ENCODE peak calls at places on chromosomes 1 and 21, in seven cellular contexts. Q, C, M, I, D, R and P are unnamed samples.

GRCh38 chr1:214516434-214517326 is 34.7 kb downstream of the PTPN14 start:
- DNase-seq in Q (peak), C (no peak), M (no peak), I (no peak), D (no peak), R (no peak), P (no peak)

GRCh38 chr1:9753121-9753531 is 70.6 kb downstream of the CLSTN1 start:
- DNase-seq in Q (no peak), C (no peak), M (no peak), I (no peak), D (no peak), R (no peak), P (no peak)

GRCh38 chr1:204647114-204647804 is 38.3 kb downstream of the LRRN2 start:
- DNase-seq in Q (peak), C (no peak), M (no peak), I (peak), D (no peak), R (peak), P (peak)

GRCh38 chr1:90718411-90719320 is 1.6 kb upstream of the BARHL2 start:
- DNase-seq in Q (no peak), C (no peak), M (no peak), I (peak), D (peak), R (no peak), P (no peak)

GRCh38 chr1:10979483-10979920 is 33.0 kb upstream of the TARDBP start:
- DNase-seq in Q (no peak), C (no peak), M (no peak), I (no peak), D (no peak), R (no peak), P (no peak)

GRCh38 chr21:38349111-38349746 is 92.4 kb downstream of the KCNJ15 start:
- DNase-seq in Q (no peak), C (peak), M (no peak), I (no peak), D (peak), R (no peak), P (no peak)

GRCh38 chr1:57839067-57839466 is 415.2 kb upstream of the DAB1 start:
- DNase-seq in Q (no peak), C (no peak), M (no peak), I (no peak), D (no peak), R (no peak), P (no peak)

GRCh38 chr1:53107570-53108322 is 34.7 kb downstream of the SLC1A7 start:
- DNase-seq in Q (no peak), C (no peak), M (no peak), I (no peak), D (no peak), R (no peak), P (peak)

GRCh38 chr1:26274801-26275425 is 5.0 kb upstream of the SH3BGRL3 start:
- DNase-seq in Q (no peak), C (no peak), M (no peak), I (no peak), D (no peak), R (no peak), P (no peak)

GRCh38 chr1:171213559-171214454 is 28.7 kb downstream of the FMO2 start:
- DNase-seq in Q (no peak), C (no peak), M (no peak), I (peak), D (no peak), R (no peak), P (no peak)

GRCh38 chr1:147585640-147586383 is 44.5 kb downstream of the BCL9 start:
- DNase-seq in Q (no peak), C (no peak), M (no peak), I (no peak), D (no peak), R (no peak), P (no peak)

GRCh38 chr1:165886988-165887387 is 59.6 kb downstream of the UCK2 start:
- DNase-seq in Q (no peak), C (no peak), M (no peak), I (no peak), D (no peak), R (no peak), P (no peak)
- H3K27ac ChIP-seq in Q (no peak), C (no peak), M (no peak), I (no peak), D (no peak), R (no peak), P (no peak)

DNA sequence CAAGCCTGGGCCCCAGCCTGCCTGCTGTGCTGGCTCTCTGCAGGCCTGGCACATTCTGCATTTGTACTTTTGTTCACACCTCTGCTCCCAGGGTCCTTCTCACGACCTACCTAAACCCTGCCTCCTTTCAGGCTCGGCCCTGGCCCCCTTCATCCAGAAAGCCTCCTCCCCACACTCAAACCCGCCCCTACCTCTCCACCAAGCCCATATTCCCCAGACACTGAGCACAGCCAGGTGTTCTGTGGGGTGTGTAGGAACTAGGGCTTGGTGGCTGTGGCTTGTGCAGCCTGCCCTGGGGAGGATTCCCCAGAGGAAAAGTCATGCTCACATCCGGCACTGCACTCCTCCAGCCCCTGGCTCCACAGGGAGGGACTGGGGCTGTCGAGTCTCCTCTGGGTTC is 8.2 kb upstream of the MIXL1 start:
- DNase-seq in Q (no peak), C (no peak), M (no peak), I (no peak), D (no peak), R (no peak), P (peak)
- H3K27ac ChIP-seq in Q (no peak), C (no peak), M (no peak), I (no peak), D (no peak), R (no peak), P (no peak)

DNA sequence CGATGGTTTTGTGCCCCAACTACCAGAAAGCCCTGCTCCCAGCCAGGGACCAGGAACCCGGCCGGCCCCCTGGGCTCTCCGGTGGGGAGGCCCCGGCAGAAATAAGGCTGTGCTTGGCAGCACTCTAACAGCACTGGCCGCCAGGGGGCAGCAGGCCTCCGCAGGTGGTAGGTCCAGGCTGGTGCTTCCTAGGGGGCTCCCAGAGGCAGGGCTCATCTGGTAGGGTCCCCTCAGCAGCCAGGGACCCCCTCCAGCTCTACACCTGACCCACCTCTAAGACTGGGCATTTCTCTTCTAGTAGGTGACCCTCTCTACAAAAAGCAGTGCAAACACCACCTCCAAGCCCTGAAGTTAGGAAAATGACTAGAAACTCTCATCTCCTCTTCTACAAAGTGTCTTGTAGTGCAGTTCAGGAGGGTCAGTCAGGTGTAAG is 85.6 kb downstream of the STUM start:
- DNase-seq in Q (peak), C (peak), M (peak), I (peak), D (no peak), R (peak), P (peak)
- H3K27ac ChIP-seq in Q (no peak), C (peak), M (no peak), I (no peak), D (peak), R (no peak), P (no peak)

DNA sequence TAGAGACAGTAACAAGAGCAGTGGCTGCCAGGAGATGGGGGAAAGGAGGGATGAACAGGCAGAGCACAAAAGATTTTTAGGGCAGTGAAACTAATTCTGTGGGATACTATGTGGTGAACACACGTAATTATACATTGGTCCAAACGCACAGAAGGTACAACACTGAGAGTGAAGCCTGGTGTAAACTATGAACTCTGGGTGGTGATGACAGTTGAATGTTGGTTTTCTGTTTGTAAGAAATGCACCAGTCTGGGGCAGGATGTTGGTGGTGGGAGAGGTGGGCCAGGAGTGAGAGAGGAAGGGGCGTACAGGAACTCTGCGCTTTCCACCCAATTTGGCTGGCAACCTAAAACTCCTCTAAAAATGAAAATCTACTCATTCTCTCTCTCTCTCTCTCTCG is 50.2 kb upstream of the TIAM1 start:
- DNase-seq in Q (no peak), C (no peak), M (no peak), I (no peak), D (no peak), R (no peak), P (no peak)
- H3K27ac ChIP-seq in Q (no peak), C (no peak), M (no peak), I (no peak), D (no peak), R (no peak), P (no peak)

GRCh38 chr1:22801347-22801746 is 90.7 kb downstream of the EPHB2 start:
- DNase-seq in Q (no peak), C (no peak), M (no peak), I (no peak), D (no peak), R (no peak), P (no peak)
- H3K27ac ChIP-seq in Q (no peak), C (no peak), M (no peak), I (no peak), D (no peak), R (no peak), P (no peak)

GRCh38 chr1:192554904-192555303 is 20.7 kb upstream of the RGS1 start:
- DNase-seq in Q (no peak), C (no peak), M (no peak), I (no peak), D (no peak), R (no peak), P (no peak)

GRCh38 chr1:192559115-192560006 is 16.2 kb upstream of the RGS1 start:
- DNase-seq in Q (no peak), C (no peak), M (no peak), I (no peak), D (no peak), R (peak), P (peak)

GRCh38 chr1:192553741-192554140 is 21.8 kb upstream of the RGS1 start:
- DNase-seq in Q (no peak), C (no peak), M (no peak), I (no peak), D (no peak), R (no peak), P (no peak)

GRCh38 chr1:192555399-192555798 is 20.2 kb upstream of the RGS1 start:
- DNase-seq in Q (no peak), C (no peak), M (no peak), I (no peak), D (no peak), R (no peak), P (no peak)

DNA sequence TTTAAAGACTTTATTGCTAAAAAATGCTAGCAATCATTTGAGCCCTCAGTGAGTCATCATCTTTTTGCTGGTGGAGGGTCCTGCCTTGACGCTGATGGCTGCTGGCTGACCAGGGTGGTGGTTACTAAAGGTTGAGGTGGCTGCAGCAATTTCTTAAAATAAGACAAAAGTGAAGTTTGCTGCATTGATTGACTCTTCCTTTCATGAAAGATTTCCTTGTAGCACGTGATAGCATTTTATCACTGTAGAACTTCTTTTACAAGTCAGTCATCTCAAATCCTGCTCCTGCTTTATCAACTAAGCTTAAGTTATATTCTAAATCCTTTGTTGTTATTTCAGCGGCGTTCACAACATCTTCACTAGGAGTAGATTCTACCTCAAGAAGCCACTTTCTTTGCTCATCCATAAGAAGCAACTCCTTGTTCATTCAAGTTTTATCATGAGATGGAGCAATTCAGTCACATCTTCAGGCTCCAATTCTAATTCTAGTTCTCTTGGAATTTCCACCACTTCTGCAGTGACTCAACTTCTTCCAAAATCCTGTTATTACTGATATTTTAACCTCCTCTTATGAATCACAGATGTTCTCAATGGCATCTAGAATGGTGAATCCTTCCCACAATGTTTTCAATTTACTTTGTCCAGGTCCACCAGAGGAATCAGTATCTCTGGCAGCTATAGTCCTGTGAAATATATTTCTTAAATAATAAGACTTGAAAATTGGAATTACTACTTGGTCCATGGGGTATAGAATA is 17.6 kb upstream of the RGS1 start:
- DNase-seq in Q (no peak), C (no peak), M (no peak), I (no peak), D (no peak), R (no peak), P (no peak)
- H3K27ac ChIP-seq in Q (no peak), C (no peak), M (no peak), I (no peak), D (no peak), R (peak), P (no peak)

DNA sequence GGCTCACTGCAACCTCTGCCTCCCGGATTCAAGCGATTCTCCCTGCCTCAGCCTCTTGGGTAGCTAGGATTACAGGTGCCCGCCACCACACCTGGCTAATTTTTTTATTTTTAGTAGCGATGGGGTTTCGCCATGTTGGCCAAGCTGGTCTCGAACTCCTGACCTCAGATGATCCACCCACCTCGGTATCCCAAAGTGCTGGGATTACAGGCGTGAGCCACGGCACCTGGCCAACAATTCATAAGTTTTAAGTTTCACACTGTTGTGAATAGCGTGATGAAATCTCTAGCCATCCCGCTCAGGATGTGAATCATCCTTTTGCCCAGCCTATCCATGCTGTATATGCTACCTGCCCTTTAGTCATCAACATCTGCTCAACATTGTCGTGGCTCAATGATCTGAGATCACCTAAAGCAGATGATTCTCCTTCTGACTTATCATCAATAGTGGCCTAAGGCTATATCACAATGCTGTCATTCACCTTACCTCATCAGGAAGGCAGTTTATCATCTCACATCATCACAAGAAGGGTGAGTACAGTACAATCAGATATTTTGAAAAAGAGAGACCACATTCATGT is 2.6 kb downstream of the PFDN2 start:
- DNase-seq in Q (no peak), C (no peak), M (no peak), I (no peak), D (no peak), R (peak), P (no peak)
- H3K27ac ChIP-seq in Q (no peak), C (no peak), M (no peak), I (no peak), D (no peak), R (peak), P (peak)

GRCh38 chr1:224497714-224498573 is 63.3 kb upstream of the WDR26 start:
- DNase-seq in Q (no peak), C (no peak), M (no peak), I (peak), D (no peak), R (no peak), P (peak)
- H3K27ac ChIP-seq in Q (peak), C (no peak), M (peak), I (peak), D (peak), R (peak), P (peak)

DNA sequence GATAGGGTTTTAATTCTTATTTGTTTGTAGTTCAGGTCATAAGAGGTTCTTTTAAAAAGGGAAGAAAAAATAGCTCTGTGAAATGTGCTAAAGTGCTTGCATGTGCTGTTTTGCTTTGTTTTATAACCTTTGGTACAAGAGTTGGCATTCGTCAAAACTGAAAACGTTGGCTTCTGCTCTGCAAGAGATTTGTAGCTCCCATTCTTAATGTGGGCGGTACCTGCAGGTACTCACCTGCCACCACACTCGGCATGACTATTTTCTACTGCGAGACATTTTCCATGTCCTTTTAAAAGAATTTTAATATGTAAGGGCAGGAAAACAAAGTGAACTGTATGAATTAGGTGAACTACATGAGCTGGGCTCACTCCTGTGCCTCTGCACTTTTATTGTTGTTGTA is 92.6 kb downstream of the ADARB1 start:
- DNase-seq in Q (no peak), C (no peak), M (no peak), I (no peak), D (no peak), R (no peak), P (no peak)
- H3K27ac ChIP-seq in Q (no peak), C (no peak), M (no peak), I (no peak), D (no peak), R (no peak), P (no peak)

DNA sequence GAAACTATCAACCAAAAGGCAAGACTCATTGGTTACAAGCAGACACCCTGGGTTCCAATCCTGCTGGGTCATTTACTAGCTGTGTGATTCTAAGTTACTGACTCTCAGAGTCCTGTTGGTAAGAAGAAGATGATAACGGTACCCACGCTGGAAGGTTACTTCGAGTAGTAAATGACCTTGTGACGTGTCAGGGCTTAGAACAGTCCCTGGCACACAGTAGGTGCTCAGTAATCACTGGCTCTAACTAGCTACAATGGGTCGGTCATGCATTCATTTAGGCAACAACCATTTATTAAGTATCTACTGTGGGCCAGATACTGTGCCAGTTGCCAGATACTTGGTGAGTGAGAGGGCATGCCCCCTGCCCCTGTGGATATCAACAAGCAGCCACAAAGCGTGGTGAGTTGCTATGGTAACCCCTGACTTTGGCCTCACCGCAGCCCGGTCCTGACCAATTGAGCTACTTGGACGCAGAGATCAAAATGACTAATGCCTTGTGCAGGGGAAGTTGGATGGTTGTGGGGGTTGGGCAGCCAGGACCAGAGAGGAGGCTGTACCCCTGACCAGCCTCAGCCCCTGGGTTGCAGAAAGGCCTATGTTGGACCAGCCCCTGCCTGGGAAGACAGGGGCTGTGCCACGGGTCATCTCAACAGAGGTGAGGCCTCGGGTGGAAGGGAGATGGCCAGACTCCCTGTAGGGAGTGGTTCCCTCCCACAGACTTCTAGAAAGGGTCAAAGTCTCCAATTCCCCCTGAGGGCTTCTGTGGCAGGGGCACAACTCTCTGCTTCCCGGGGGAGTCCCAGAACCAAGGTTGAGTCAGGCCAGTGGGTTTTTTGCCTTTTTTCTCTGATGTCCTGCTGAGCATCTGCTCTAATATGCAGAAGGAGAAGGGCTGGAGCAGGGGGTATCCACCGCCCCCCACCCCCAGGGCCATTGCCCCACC is 16.0 kb downstream of the DHRS3 start:
- DNase-seq in Q (peak), C (no peak), M (no peak), I (peak), D (no peak), R (peak), P (peak)
- H3K27ac ChIP-seq in Q (no peak), C (no peak), M (no peak), I (no peak), D (peak), R (peak), P (no peak)